ENCODE peak calls at places on chromosome 19, in five cellular contexts. T is CD8-positive, alpha-beta memory T cell; V is mucosa of descending colon; U is IMR-90; J is WERI-Rb-1. P is an unnamed sample. For H3K9me3, the result is how much of the 10 kb centered on the place peaks cover.

GRCh38 chr19:389246-389934 is 19.6 kb downstream of the C2CD4C start:
- DNase-seq in V (peak), U (no peak), J (no peak), T (no peak), P (no peak)

GRCh38 chr19:49862411-49863253 is 4.7 kb downstream of the PNKP start:
- DNase-seq in U (no peak), J (peak), V (peak), T (no peak), P (no peak)

GRCh38 chr19:18996796-18997394 is 36.4 kb downstream of the SUGP2 start:
- DNase-seq in T (no peak), J (peak), V (no peak), U (no peak), P (no peak)

GRCh38 chr19:54473071-54473941 is at the start of gene CDC42EP5:
- DNase-seq in V (peak), T (no peak), U (peak), J (no peak), P (no peak)

GRCh38 chr19:47013041-47013517 is 6.6 kb upstream of the NPAS1 start:
- DNase-seq in V (peak), T (peak), U (peak), J (peak), P (peak)

GRCh38 chr19:53775524-53775923 is 48.6 kb downstream of the NLRP12 start:
- DNase-seq in V (no peak), J (no peak), T (no peak), U (no peak), P (no peak)

GRCh38 chr19:17020380-17020779 is 6.2 kb downstream of the CPAMD8 start:
- DNase-seq in J (no peak), U (no peak), V (no peak), T (no peak), P (no peak)

GRCh38 chr19:18588611-18589379 is at the start of gene REX1BD:
- DNase-seq in T (peak), U (peak), V (peak), J (peak), P (peak)

GRCh38 chr19:17522988-17523872 is 11.8 kb downstream of the PGLS start:
- DNase-seq in V (peak), T (peak), J (no peak), U (no peak), P (no peak)

GRCh38 chr19:16614941-16615340 is 13.1 kb downstream of the MED26 start:
- DNase-seq in U (no peak), J (no peak), V (no peak), T (no peak), P (no peak)

GRCh38 chr19:10353793-10354391 is 14.5 kb upstream of the ICAM3 start:
- DNase-seq in J (peak), T (peak), V (no peak), U (peak), P (no peak)

GRCh38 chr19:38197937-38198704 is 25.9 kb downstream of the DPF1 start:
- DNase-seq in J (no peak), V (no peak), U (no peak), T (no peak), P (no peak)

GRCh38 chr19:2034729-2035589 is 16.1 kb downstream of the MKNK2 start:
- DNase-seq in V (peak), J (no peak), U (peak), T (peak), P (peak)

GRCh38 chr19:47274891-47275865 is 493 bp downstream of the INAFM1 start:
- DNase-seq in V (peak), T (no peak), U (no peak), J (peak), P (no peak)

GRCh38 chr19:16118489-16119033 is 6.9 kb downstream of the RAB8A start:
- DNase-seq in V (peak), J (no peak), U (no peak), T (no peak), P (no peak)

GRCh38 chr19:18733196-18733647 is 49.7 kb downstream of the CRTC1 start:
- DNase-seq in U (peak), V (no peak), J (no peak), T (no peak), P (no peak)

GRCh38 chr19:3618144-3618810 is 8.3 kb downstream of the CACTIN start:
- DNase-seq in V (peak), U (peak), T (peak), J (peak), P (peak)

GRCh38 chr19:38737921-38738731 is 6.1 kb downstream of the CAPN12 start:
- DNase-seq in U (no peak), J (no peak), V (no peak), T (no peak), P (no peak)

GRCh38 chr19:1130801-1131717 is 27.3 kb downstream of the GPX4 start:
- DNase-seq in T (peak), V (peak), J (no peak), U (no peak), P (no peak)

GRCh38 chr19:879711-880438 is 13.1 kb downstream of the MED16 start:
- DNase-seq in V (no peak), U (no peak), T (no peak), J (no peak), P (no peak)

GRCh38 chr19:35995655-35995993 is 636 bp downstream of the SDHAF1 start:
- DNase-seq in T (peak), U (peak), J (peak), V (peak), P (no peak)

GRCh38 chr19:35992902-35993765 is 1.9 kb upstream of the SDHAF1 start:
- DNase-seq in T (no peak), V (no peak), J (no peak), U (no peak), P (no peak)

GRCh38 chr19:35991731-35992450 is 3.1 kb upstream of the SDHAF1 start:
- DNase-seq in T (no peak), V (no peak), U (no peak), J (peak), P (no peak)

GRCh38 chr19:35996777-35997176 is 1.8 kb downstream of the SDHAF1 start:
- DNase-seq in T (no peak), V (no peak), J (no peak), U (no peak), P (no peak)

DNA sequence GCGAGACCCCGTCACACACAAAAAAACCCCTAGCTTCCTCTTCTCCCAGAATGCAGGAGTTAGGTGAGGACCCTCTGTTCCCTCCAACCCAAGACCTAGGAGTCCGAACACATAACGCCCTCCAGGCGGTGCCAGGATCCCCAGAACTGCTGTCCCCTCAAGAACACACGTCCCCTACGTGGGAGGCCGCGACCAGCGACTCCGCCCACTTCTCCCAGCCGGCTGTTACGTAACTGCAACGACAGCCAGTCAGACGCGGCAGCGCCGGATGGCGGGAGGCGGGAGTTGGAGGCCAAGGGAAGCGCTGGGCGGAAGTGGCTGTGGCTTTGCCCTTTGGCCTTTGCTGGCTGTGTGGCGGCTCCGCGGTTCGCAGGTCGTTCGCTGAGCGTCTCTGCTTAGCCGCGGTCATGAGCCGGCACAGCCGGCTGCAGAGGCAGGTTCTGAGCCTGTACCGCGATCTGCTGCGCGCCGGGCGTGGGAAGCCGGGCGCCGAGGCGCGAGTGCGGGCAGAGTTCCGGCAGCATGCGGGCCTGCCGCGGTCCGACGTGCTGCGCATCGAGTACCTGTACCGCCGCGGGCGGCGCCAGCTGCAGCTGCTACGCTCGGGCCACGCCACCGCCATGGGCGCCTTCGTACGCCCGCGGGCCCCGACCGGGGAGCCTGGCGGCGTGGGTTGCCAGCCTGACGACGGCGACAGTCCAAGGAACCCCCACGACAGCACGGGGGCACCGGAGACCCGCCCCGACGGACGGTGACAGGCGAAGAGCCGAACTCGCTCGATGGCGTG is at the start of gene SDHAF1:
- DNase-seq in J (peak), U (peak), T (peak), V (peak), P (peak)
- H3K9me3 ChIP-seq in J (under half), U (under half), T (under half), V (under half), P (under half)

GRCh38 chr19:44192127-44192526 is 20.2 kb upstream of the ZNF227 start:
- DNase-seq in J (no peak), T (no peak), V (no peak), U (no peak), P (no peak)
- H3K9me3 ChIP-seq in J (under half), T (under half), V (under half), U (under half), P (under half)

GRCh38 chr19:58085348-58085875 is 12.6 kb downstream of the ZSCAN18 start:
- DNase-seq in U (no peak), V (no peak), T (no peak), J (no peak), P (no peak)

GRCh38 chr19:58079792-58080191 is 18.2 kb downstream of the ZSCAN18 start:
- DNase-seq in U (no peak), V (no peak), J (no peak), T (no peak), P (no peak)

GRCh38 chr19:58088521-58089052 is 9.4 kb downstream of the ZSCAN18 start:
- DNase-seq in V (no peak), T (no peak), U (no peak), J (no peak), P (no peak)

GRCh38 chr19:58086825-58087710 is 11.0 kb downstream of the ZSCAN18 start:
- DNase-seq in V (no peak), U (no peak), J (no peak), T (no peak), P (no peak)

DNA sequence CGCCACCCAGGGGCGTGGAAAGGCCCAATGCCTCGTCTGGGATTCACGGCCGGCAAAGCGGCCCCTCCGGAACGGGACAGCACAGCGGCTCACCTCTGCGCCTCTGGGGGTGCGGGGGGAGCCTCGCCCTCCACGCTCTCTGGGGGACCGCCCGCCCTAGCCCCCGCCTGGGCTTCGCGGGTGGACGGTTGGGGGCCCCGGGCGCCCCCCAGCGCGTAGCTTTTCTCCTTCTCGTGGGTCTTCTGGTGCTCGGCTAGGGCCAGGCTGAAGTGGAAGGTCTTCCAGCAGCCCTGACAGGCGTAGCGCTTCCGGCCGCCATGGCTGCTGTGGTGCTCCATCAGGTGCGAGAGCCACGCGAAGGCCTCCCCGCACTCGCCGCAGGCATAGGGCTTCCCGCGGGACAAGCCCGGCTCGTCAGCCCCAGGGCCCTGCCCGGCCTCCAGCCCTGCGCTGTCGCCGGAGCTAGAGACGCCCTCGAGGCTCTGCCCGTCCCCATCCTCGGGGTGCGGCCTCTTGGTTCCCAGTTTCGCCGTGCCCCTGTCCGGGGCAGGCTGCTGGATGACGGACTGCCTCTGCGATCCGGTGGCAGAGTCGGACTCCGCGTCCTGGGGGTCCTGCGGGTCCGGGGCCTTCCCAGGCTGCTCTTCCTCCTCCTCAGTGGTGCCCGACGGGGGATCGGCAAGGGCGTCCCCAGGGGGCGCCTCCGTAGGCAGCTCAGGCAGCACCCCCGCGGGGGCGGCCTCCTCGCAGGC is 13.3 kb downstream of the ZSCAN18 start:
- DNase-seq in U (no peak), J (no peak), T (no peak), V (no peak), P (no peak)
- H3K9me3 ChIP-seq in U (half or more), J (under half), T (under half), V (half or more), P (under half)

DNA sequence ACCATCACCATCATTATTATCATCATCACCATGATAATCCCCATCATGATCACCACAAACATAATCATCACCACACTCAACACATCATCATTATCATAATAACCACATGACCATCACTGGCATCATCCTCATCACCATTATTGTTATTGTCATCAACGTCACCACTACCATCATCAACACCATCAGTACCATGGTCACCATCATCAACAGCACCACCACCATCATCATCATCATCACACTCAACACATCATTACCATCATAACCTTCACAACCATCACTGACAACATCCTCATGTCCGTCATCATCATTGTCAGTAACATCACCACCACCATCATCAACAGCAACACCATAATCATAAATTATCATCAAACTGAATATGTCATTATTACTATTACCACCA is 73.2 kb downstream of the MBD3L1 start:
- DNase-seq in U (no peak), T (no peak), J (no peak), V (no peak), P (no peak)
- H3K9me3 ChIP-seq in U (under half), T (under half), J (under half), V (under half), P (under half)

GRCh38 chr19:51926784-51927741 is at the start of gene ZNF613:
- DNase-seq in V (peak), J (peak), U (peak), T (peak), P (peak)
- H3K9me3 ChIP-seq in V (half or more), J (under half), U (under half), T (under half), P (under half)

GRCh38 chr19:22735911-22736645 is 47.9 kb downstream of the ZNF99 start:
- DNase-seq in U (no peak), V (no peak), T (no peak), J (no peak), P (no peak)
- H3K9me3 ChIP-seq in U (under half), V (half or more), T (under half), J (under half), P (under half)

GRCh38 chr19:39873385-39873784 is 27.2 kb upstream of the FBL start:
- DNase-seq in T (no peak), V (no peak), J (no peak), U (no peak), P (no peak)
- H3K9me3 ChIP-seq in T (under half), V (under half), J (under half), U (under half), P (under half)

DNA sequence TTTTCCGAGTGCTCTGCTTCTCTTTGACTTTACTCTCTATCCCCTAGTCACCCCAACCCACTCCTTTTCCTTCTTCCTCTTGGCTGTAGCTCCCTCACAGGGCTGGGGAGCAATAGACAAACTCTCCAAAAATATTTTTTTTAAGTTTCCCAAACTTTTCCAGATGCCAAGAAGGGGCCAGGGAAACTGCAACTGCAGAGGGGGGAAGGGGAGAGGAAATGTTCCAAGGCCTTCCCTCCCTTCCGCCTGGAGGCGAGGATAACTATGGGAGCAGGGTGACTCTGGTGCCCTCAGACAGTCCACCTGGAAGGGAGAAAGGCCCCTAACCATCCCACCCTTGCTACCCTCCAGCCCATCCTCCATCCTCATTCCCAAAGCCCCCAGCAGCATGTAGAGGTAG is 49.4 kb downstream of the LYL1 start:
- DNase-seq in V (no peak), T (no peak), U (no peak), J (no peak), P (no peak)
- H3K9me3 ChIP-seq in V (under half), T (under half), U (under half), J (under half), P (under half)

DNA sequence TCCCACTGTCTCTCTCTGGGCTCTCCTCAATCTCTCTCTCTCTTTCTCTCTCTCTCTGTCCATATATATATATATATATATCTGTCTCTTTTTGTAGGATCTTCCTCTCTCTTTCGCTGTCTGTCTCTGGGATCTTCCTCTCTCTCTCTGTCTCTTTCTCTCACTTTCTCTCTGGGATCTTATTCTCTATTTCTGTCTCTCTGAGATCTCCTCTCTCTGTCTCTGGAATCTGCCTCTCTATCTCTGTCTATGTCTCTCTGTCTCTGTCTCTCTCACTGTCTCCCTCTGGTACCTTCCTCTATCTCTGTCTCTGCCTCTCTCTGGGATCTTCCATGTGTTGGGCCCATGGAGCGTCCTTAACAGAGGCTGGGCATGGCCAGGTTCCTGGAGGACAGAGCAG is 3.4 kb downstream of the ATP1A3 start:
- DNase-seq in J (no peak), U (no peak), T (no peak), V (no peak), P (no peak)
- H3K9me3 ChIP-seq in J (under half), U (under half), T (under half), V (under half), P (under half)